ENCODE peak calls at places on chromosomes 4 and X, in five cellular contexts. One of them, this sample, is unnamed.

GRCh38 chrX:155767101-155767878 is 113.9 kb upstream of the VAMP7 start:
- DNase-seq in fibroblast of mammary gland: peak; percentile 77
- DNase-seq in AG09309: peak; percentile 35
- DNase-seq in upper lobe of left lung: peak; percentile 35
- DNase-seq in SK-N-SH: peak; percentile 25
- DNase-seq in this sample: no peak

GRCh38 chr4:189124149-189124758 is 816.4 kb upstream of the FRG1 start:
- DNase-seq in fibroblast of mammary gland: peak; percentile 65
- DNase-seq in AG09309: peak; percentile 11
- DNase-seq in upper lobe of left lung: no peak
- DNase-seq in SK-N-SH: peak; percentile 40
- DNase-seq in this sample: no peak

GRCh38 chrX:11666180-11666579 is 460 bp upstream of the ARHGAP6 start:
- DNase-seq in fibroblast of mammary gland: no peak
- DNase-seq in AG09309: no peak
- DNase-seq in upper lobe of left lung: no peak
- DNase-seq in SK-N-SH: peak; percentile 42
- DNase-seq in this sample: no peak

GRCh38 chr4:83716874-83717273 is 181.0 kb downstream of the GPAT3 start:
- DNase-seq in fibroblast of mammary gland: peak; percentile 6
- DNase-seq in AG09309: peak; percentile 16
- DNase-seq in upper lobe of left lung: no peak
- DNase-seq in SK-N-SH: no peak
- DNase-seq in this sample: no peak

GRCh38 chrX:39815621-39816020 is 282.1 kb downstream of the BCOR start:
- DNase-seq in fibroblast of mammary gland: no peak
- DNase-seq in AG09309: no peak
- DNase-seq in upper lobe of left lung: no peak
- DNase-seq in SK-N-SH: no peak
- DNase-seq in this sample: no peak

GRCh38 chr4:21544410-21544809 is 404.2 kb downstream of the KCNIP4 start:
- DNase-seq in fibroblast of mammary gland: no peak
- DNase-seq in AG09309: no peak
- DNase-seq in upper lobe of left lung: no peak
- DNase-seq in SK-N-SH: no peak
- DNase-seq in this sample: no peak

GRCh38 chrX:110432831-110433230 is 74.2 kb downstream of the RTL9 start:
- DNase-seq in fibroblast of mammary gland: no peak
- DNase-seq in AG09309: no peak
- DNase-seq in upper lobe of left lung: no peak
- DNase-seq in SK-N-SH: no peak
- DNase-seq in this sample: no peak

GRCh38 chr4:151960449-151961246 is 199.8 kb upstream of the GATB start:
- DNase-seq in fibroblast of mammary gland: no peak
- DNase-seq in AG09309: no peak
- DNase-seq in upper lobe of left lung: no peak
- DNase-seq in SK-N-SH: no peak
- DNase-seq in this sample: no peak

GRCh38 chr4:169251291-169252235 is 19.2 kb downstream of the SH3RF1 start:
- DNase-seq in fibroblast of mammary gland: no peak
- DNase-seq in AG09309: no peak
- DNase-seq in upper lobe of left lung: no peak
- DNase-seq in SK-N-SH: no peak
- DNase-seq in this sample: no peak

GRCh38 chr4:77899607-77900006 is 37.0 kb downstream of the MRPL1 start:
- DNase-seq in fibroblast of mammary gland: no peak
- DNase-seq in AG09309: no peak
- DNase-seq in upper lobe of left lung: no peak
- DNase-seq in SK-N-SH: no peak
- DNase-seq in this sample: no peak

GRCh38 chr4:142917678-142918077 is 71.6 kb upstream of the INPP4B start:
- DNase-seq in fibroblast of mammary gland: no peak
- DNase-seq in AG09309: no peak
- DNase-seq in upper lobe of left lung: no peak
- DNase-seq in SK-N-SH: no peak
- DNase-seq in this sample: no peak

GRCh38 chr4:159137176-159137575 is 34.3 kb downstream of the RAPGEF2 start:
- DNase-seq in fibroblast of mammary gland: no peak
- DNase-seq in AG09309: no peak
- DNase-seq in upper lobe of left lung: no peak
- DNase-seq in SK-N-SH: no peak
- DNase-seq in this sample: no peak

GRCh38 chrX:92260102-92260501 is 480.9 kb downstream of the PCDH11X start:
- DNase-seq in fibroblast of mammary gland: no peak
- DNase-seq in AG09309: no peak
- DNase-seq in upper lobe of left lung: no peak
- DNase-seq in SK-N-SH: no peak
- DNase-seq in this sample: no peak

GRCh38 chr4:87356832-87357526 is 34.0 kb downstream of the HSD17B11 start:
- DNase-seq in fibroblast of mammary gland: no peak
- DNase-seq in AG09309: no peak
- DNase-seq in upper lobe of left lung: no peak
- DNase-seq in SK-N-SH: no peak
- DNase-seq in this sample: no peak
- TF ChIP-seq CTCF in fibroblast of mammary gland: no peak
- TF ChIP-seq CTCF in AG09309: no peak
- TF ChIP-seq CTCF in upper lobe of left lung: no peak
- TF ChIP-seq CTCF in SK-N-SH: no peak
- TF ChIP-seq CTCF in this sample: no peak

GRCh38 chr4:182492456-182492855 is 249.3 kb downstream of the TENM3 start:
- DNase-seq in fibroblast of mammary gland: peak; percentile 72
- DNase-seq in AG09309: peak; percentile 68
- DNase-seq in upper lobe of left lung: no peak
- DNase-seq in SK-N-SH: no peak
- DNase-seq in this sample: no peak

GRCh38 chr4:182493377-182493776 is 250.2 kb downstream of the TENM3 start:
- DNase-seq in fibroblast of mammary gland: no peak
- DNase-seq in AG09309: no peak
- DNase-seq in upper lobe of left lung: no peak
- DNase-seq in SK-N-SH: no peak
- DNase-seq in this sample: no peak

GRCh38 chr4:182489607-182490006 is 246.4 kb downstream of the TENM3 start:
- DNase-seq in fibroblast of mammary gland: no peak
- DNase-seq in AG09309: no peak
- DNase-seq in upper lobe of left lung: no peak
- DNase-seq in SK-N-SH: no peak
- DNase-seq in this sample: no peak

GRCh38 chr4:182486895-182487294 is 243.7 kb downstream of the TENM3 start:
- DNase-seq in fibroblast of mammary gland: peak; percentile 43
- DNase-seq in AG09309: no peak
- DNase-seq in upper lobe of left lung: no peak
- DNase-seq in SK-N-SH: no peak
- DNase-seq in this sample: no peak

DNA sequence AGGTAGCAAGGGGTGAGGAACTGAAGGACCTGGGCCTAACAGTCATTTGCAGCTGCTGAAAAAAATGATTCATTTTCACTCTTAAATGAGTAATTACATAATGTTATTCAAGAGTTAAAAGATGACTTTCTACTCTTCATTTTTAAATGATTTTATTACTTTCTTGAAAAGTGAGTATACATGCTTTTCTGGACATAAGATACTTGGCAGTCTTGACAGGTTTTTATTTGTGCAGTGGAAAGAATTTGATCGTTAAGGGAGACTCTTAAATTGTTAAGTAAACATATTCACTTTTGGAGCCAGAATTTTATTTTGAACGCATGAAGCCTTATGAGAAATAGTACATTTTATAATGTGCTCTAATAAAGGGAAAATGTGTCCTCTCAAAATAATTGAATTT is 245.7 kb downstream of the TENM3 start:
- DNase-seq in fibroblast of mammary gland: no peak
- DNase-seq in AG09309: no peak
- DNase-seq in upper lobe of left lung: no peak
- DNase-seq in SK-N-SH: no peak
- DNase-seq in this sample: no peak
- TF ChIP-seq CTCF in fibroblast of mammary gland: no peak
- TF ChIP-seq CTCF in AG09309: no peak
- TF ChIP-seq CTCF in upper lobe of left lung: no peak
- TF ChIP-seq CTCF in SK-N-SH: no peak
- TF ChIP-seq CTCF in this sample: no peak

GRCh38 chr4:153593166-153593565 is 90.9 kb upstream of the TLR2 start:
- DNase-seq in fibroblast of mammary gland: no peak
- DNase-seq in AG09309: no peak
- DNase-seq in upper lobe of left lung: no peak
- DNase-seq in SK-N-SH: no peak
- DNase-seq in this sample: no peak
- TF ChIP-seq CTCF in fibroblast of mammary gland: no peak
- TF ChIP-seq CTCF in AG09309: no peak
- TF ChIP-seq CTCF in upper lobe of left lung: no peak
- TF ChIP-seq CTCF in SK-N-SH: no peak
- TF ChIP-seq CTCF in this sample: no peak

DNA sequence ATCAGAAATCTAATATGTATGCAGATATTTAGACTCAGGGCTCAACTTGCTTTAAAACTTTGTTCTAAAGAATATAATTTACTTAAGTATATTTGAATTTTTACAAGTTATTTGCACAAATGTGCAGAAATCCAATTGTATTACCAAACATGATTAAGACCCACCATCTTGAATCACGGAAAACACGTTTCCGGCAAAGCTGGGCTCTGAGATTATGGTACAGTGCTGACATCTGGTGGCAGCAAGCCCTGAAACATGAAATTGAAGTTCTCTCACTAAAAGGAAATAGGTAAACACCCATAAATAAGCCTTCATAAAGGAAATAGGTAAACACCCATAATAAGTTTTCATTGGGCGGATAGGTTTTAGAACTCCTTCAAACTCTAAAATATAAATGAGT is 98.3 kb upstream of the MAOA start:
- DNase-seq in fibroblast of mammary gland: peak; percentile 71
- DNase-seq in AG09309: peak; percentile 7
- DNase-seq in upper lobe of left lung: peak; percentile 43
- DNase-seq in SK-N-SH: peak; percentile 39
- DNase-seq in this sample: peak; percentile 18
- TF ChIP-seq CTCF in fibroblast of mammary gland: peak; percentile 76
- TF ChIP-seq CTCF in AG09309: peak; percentile 66
- TF ChIP-seq CTCF in upper lobe of left lung: peak; percentile 46
- TF ChIP-seq CTCF in SK-N-SH: peak; percentile 78
- TF ChIP-seq CTCF in this sample: no peak

GRCh38 chrX:38044682-38045081 is 38.3 kb downstream of the SYTL5 start:
- DNase-seq in fibroblast of mammary gland: no peak
- DNase-seq in AG09309: no peak
- DNase-seq in upper lobe of left lung: no peak
- DNase-seq in SK-N-SH: no peak
- DNase-seq in this sample: no peak
- TF ChIP-seq CTCF in fibroblast of mammary gland: no peak
- TF ChIP-seq CTCF in AG09309: no peak
- TF ChIP-seq CTCF in upper lobe of left lung: no peak
- TF ChIP-seq CTCF in SK-N-SH: no peak
- TF ChIP-seq CTCF in this sample: no peak

DNA sequence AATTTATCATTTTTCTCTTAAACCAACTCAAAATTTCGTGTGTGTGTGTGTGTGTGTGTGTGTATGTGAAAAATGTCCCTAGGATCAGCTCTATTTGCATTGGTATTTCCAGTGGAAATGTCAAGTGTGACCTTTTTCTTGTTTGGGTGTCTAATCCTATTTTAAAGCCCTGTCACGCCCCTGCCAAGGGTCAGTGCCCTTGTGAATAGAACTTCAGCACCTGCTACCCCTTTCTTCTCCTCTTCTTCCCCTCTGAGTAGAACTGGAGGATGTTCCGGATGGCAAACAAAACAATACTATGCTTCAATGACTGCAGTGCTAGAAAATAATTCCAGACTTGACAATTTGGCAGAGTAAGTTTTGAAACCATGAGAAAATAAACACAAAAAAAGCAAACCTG is 67.3 kb downstream of the SPRY1 start:
- DNase-seq in fibroblast of mammary gland: no peak
- DNase-seq in AG09309: no peak
- DNase-seq in upper lobe of left lung: no peak
- DNase-seq in SK-N-SH: no peak
- DNase-seq in this sample: no peak
- TF ChIP-seq CTCF in fibroblast of mammary gland: no peak
- TF ChIP-seq CTCF in AG09309: no peak
- TF ChIP-seq CTCF in upper lobe of left lung: no peak
- TF ChIP-seq CTCF in SK-N-SH: no peak
- TF ChIP-seq CTCF in this sample: no peak

DNA sequence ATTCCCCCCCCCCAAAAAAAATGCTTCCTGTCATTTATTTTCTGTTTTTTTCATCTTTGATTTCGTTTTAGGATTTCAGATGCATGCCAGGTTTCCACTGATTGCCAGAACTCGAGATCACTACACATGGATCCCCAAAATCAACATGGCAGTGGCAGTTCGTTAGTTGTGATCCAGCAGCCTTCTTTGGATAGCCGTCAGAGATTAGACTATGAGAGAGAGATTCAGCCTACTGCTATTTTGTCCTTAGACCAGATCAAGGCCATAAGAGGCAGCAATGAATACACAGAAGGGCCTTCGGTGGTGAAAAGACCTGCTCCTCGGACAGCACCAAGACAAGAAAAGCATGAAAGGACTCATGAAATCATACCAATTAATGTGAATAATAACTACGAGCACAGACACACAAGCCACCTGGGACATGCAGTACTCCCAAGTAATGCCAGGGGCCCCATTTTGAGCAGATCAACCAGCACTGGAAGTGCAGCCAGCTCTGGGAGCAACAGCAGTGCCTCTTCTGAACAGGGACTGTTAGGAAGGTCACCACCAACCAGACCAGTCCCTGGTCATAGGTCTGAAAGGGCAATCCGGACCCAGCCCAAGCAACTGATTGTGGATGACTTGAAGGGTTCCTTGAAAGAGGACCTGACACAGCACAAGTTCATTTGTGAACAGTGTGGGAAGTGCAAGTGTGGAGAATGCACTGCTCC is 5.0 kb downstream of the SPRY1 start:
- DNase-seq in fibroblast of mammary gland: no peak
- DNase-seq in AG09309: no peak
- DNase-seq in upper lobe of left lung: no peak
- DNase-seq in SK-N-SH: no peak
- DNase-seq in this sample: no peak
- TF ChIP-seq CTCF in fibroblast of mammary gland: no peak
- TF ChIP-seq CTCF in AG09309: no peak
- TF ChIP-seq CTCF in upper lobe of left lung: no peak
- TF ChIP-seq CTCF in SK-N-SH: no peak
- TF ChIP-seq CTCF in this sample: no peak

DNA sequence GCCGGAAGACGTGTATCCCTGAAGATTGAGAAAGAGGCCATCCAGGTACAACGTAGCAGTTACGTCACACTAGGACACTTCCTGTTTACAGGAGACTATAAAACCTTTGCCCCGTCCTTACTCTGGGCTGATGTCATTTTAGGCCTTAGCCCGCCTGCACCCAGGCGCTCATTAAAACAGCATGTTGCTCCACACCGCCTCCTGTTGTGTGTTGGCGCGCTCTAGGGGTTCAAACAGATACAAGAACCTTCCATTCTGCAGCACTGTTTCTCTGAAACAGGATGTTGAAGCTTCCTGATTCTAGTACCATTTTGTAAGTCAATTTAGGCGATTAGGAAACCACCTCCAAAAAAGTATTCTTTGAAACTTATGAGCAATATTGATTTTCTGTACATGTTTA is 722.1 kb downstream of the PCDH7 start:
- DNase-seq in fibroblast of mammary gland: no peak
- DNase-seq in AG09309: no peak
- DNase-seq in upper lobe of left lung: no peak
- DNase-seq in SK-N-SH: no peak
- DNase-seq in this sample: no peak
- TF ChIP-seq CTCF in fibroblast of mammary gland: no peak
- TF ChIP-seq CTCF in AG09309: no peak
- TF ChIP-seq CTCF in upper lobe of left lung: no peak
- TF ChIP-seq CTCF in SK-N-SH: no peak
- TF ChIP-seq CTCF in this sample: no peak

This sample was measured in activated B cell treated with CpG ODN at 0.5 μM for 24 hours.